ENCODE peak calls at places on chromosomes 1 and 21, in eight cellular contexts. V, Q, M, R, O, Z, L and G are unnamed samples.

GRCh38 chr21:31351438-31351837 is 7.4 kb upstream of the TIAM1 start:
- DNase-seq in V (no peak), Q (no peak), M (peak), R (no peak), O (no peak), Z (no peak), L (no peak), G (peak)

GRCh38 chr1:3712573-3713535 is 39.4 kb upstream of the CCDC27 start:
- DNase-seq in V (no peak), Q (no peak), M (no peak), R (no peak), O (no peak), Z (no peak), L (no peak), G (no peak)

GRCh38 chr21:25283720-25284119 is 323.6 kb downstream of the MRPL39 start:
- DNase-seq in V (no peak), Q (peak), M (peak), R (peak), O (no peak), Z (peak), L (peak), G (peak)

GRCh38 chr1:31848381-31848897 is 32.6 kb upstream of the SPOCD1 start:
- DNase-seq in V (no peak), Q (no peak), M (no peak), R (no peak), O (peak), Z (no peak), L (peak), G (no peak)

GRCh38 chr1:145995964-145996432 is 381 bp downstream of the TXNIP start:
- DNase-seq in V (no peak), Q (no peak), M (no peak), R (no peak), O (no peak), Z (no peak), L (no peak), G (no peak)

GRCh38 chr1:73604739-73605138 is 593.2 kb downstream of the LRRIQ3 start:
- DNase-seq in V (no peak), Q (no peak), M (peak), R (no peak), O (no peak), Z (no peak), L (no peak), G (no peak)

GRCh38 chr1:219837274-219837993 is 90.9 kb downstream of the SLC30A10 start:
- DNase-seq in V (no peak), Q (peak), M (peak), R (no peak), O (no peak), Z (peak), L (peak), G (peak)

GRCh38 chr1:93140106-93140505 is 40.1 kb downstream of the TMED5 start:
- DNase-seq in V (no peak), Q (no peak), M (peak), R (no peak), O (no peak), Z (no peak), L (no peak), G (no peak)

GRCh38 chr1:32272557-32273388 is 19.1 kb upstream of the HDAC1 start:
- DNase-seq in V (no peak), Q (no peak), M (no peak), R (no peak), O (no peak), Z (no peak), L (no peak), G (no peak)